ENCODE peak calls at places on chromosome 19, in five cellular contexts. A, D, S, U and Q are unnamed samples.

GRCh38 chr19:3520166-3521103 is 14.3 kb downstream of the FZR1 start:
- DNase-seq in A (no peak), D (peak), S (no peak), U (no peak), Q (no peak)

GRCh38 chr19:49486232-49486631 is 1.2 kb upstream of the RPL13A start:
- DNase-seq in A (no peak), D (no peak), S (no peak), U (no peak), Q (no peak)

GRCh38 chr19:7849631-7850428 is 19.8 kb downstream of the EVI5L start:
- DNase-seq in A (no peak), D (no peak), S (no peak), U (no peak), Q (no peak)

GRCh38 chr19:54653181-54653809 is 9.5 kb upstream of the LILRB4 start:
- DNase-seq in A (peak), D (peak), S (no peak), U (no peak), Q (peak)

GRCh38 chr19:13366529-13367143 is 139.6 kb downstream of the CACNA1A start:
- DNase-seq in A (peak), D (peak), S (no peak), U (no peak), Q (peak)

GRCh38 chr19:19214892-19215291 is 3.1 kb downstream of the NCAN start:
- DNase-seq in A (peak), D (peak), S (no peak), U (peak), Q (peak)

GRCh38 chr19:6794817-6795431 is 22.4 kb downstream of the VAV1 start:
- DNase-seq in A (no peak), D (peak), S (no peak), U (no peak), Q (no peak)

GRCh38 chr19:2957160-2957559 is 12.4 kb upstream of the ZNF77 start:
- DNase-seq in A (no peak), D (no peak), S (no peak), U (no peak), Q (no peak)

GRCh38 chr19:40503300-40503699 is 36.5 kb downstream of the SPTBN4 start:
- DNase-seq in A (no peak), D (peak), S (no peak), U (no peak), Q (no peak)

GRCh38 chr19:36688058-36688457 is 646 bp downstream of the ZNF567 start:
- DNase-seq in A (no peak), D (no peak), S (no peak), U (no peak), Q (no peak)

GRCh38 chr19:10018219-10018618 is 4.9 kb downstream of the RDH8 start:
- DNase-seq in A (peak), D (no peak), S (no peak), U (no peak), Q (no peak)

GRCh38 chr19:49210108-49210900 is 52.7 kb downstream of the TRPM4 start:
- DNase-seq in A (no peak), D (peak), S (no peak), U (no peak), Q (peak)

GRCh38 chr19:6801397-6802086 is 29.0 kb downstream of the VAV1 start:
- DNase-seq in A (no peak), D (peak), S (no peak), U (no peak), Q (no peak)

GRCh38 chr19:18895038-18895827 is 725 bp downstream of the CERS1 start:
- DNase-seq in A (no peak), D (peak), S (no peak), U (no peak), Q (peak)

GRCh38 chr19:18765224-18765623 is 25.9 kb downstream of the COMP start:
- DNase-seq in A (no peak), D (no peak), S (no peak), U (no peak), Q (no peak)

GRCh38 chr19:31349160-31349881 is at the start of gene TSHZ3:
- DNase-seq in A (peak), D (peak), S (no peak), U (no peak), Q (peak)

GRCh38 chr19:15463865-15464371 is 426 bp downstream of the RASAL3 start:
- DNase-seq in A (no peak), D (peak), S (no peak), U (no peak), Q (no peak)

GRCh38 chr19:42386974-42387707 is 3.0 kb downstream of the CNFN start:
- DNase-seq in A (peak), D (peak), S (no peak), U (no peak), Q (peak)

GRCh38 chr19:36489920-36490415 is 607 bp upstream of the ZNF566 start:
- DNase-seq in A (peak), D (peak), S (peak), U (peak), Q (no peak)

GRCh38 chr19:45999653-46000121 is 4.4 kb downstream of the CCDC61 start:
- DNase-seq in A (peak), D (peak), S (no peak), U (no peak), Q (no peak)

GRCh38 chr19:31258211-31259052 is 90.8 kb downstream of the TSHZ3 start:
- DNase-seq in A (no peak), D (peak), S (no peak), U (no peak), Q (no peak)

GRCh38 chr19:7513809-7514642 is 1.9 kb upstream of the ZNF358 start:
- DNase-seq in A (no peak), D (no peak), S (no peak), U (no peak), Q (no peak)

GRCh38 chr19:39083983-39084731 is at the start of gene ACP7:
- DNase-seq in A (no peak), D (peak), S (no peak), U (no peak), Q (no peak)

GRCh38 chr19:35975608-35976214 is 19.3 kb upstream of the SDHAF1 start:
- DNase-seq in A (peak), D (peak), S (no peak), U (no peak), Q (peak)

GRCh38 chr19:8005534-8006256 is at the start of gene ELAVL1:
- DNase-seq in A (peak), D (peak), S (peak), U (peak), Q (peak)

GRCh38 chr19:6739884-6740588 is 556 bp downstream of the TRIP10 start:
- DNase-seq in A (no peak), D (peak), S (no peak), U (no peak), Q (peak)

GRCh38 chr19:29687897-29688728 is 22.9 kb downstream of the PLEKHF1 start:
- DNase-seq in A (peak), D (no peak), S (no peak), U (no peak), Q (peak)
- H3K4me3 ChIP-seq in A (no peak), D (no peak), S (no peak), U (no peak), Q (no peak)

DNA sequence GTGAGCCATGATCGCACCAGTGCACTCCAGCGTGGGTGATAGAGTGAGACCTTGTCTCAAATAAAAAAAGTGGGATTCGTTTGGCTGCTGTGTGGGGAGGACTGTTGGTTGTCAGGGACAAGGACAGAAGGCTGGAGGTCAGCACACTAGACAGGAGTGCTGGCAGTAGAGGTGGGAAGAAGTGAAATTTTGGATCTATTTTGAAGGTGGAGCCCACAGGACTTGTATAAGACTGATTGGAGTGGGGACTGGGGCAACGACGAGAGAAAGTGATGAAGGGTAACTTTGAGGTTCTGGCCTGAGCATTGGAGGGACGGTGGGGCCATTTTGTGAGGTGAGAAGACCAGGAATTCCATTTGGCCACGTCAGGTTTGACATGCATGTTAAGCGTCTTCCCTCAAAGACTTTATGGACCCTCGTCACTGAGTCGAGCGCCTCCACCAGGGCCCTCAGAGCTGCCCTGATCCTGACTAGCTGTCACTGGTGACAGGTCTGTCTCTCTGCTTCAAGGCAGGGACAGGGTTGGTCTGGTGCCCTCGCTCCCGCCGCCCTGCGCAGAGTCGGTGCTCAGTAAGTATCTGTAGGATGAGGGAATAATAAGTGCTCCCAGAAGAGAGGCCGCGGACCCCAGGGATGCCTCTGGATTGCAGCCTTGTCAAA is 673 bp downstream of the CTU1 start:
- DNase-seq in A (peak), D (peak), S (no peak), U (no peak), Q (no peak)
- TF ChIP-seq CTCF in A (no peak), D (no peak), S (no peak), U (no peak), Q (no peak)

GRCh38 chr19:58009301-58009665 is 6.7 kb upstream of the ZNF606 start:
- DNase-seq in A (no peak), D (no peak), S (no peak), U (no peak), Q (no peak)
- H3K4me3 ChIP-seq in A (peak), D (peak), S (peak), U (peak), Q (peak)

GRCh38 chr19:1175020-1175419 is 952 bp upstream of the SBNO2 start:
- DNase-seq in A (no peak), D (no peak), S (no peak), U (no peak), Q (no peak)

GRCh38 chr19:1181606-1182005 is 7.5 kb upstream of the SBNO2 start:
- DNase-seq in A (no peak), D (no peak), S (no peak), U (no peak), Q (no peak)

GRCh38 chr19:1173160-1173844 is 766 bp downstream of the SBNO2 start:
- DNase-seq in A (no peak), D (no peak), S (no peak), U (no peak), Q (no peak)

GRCh38 chr19:1173845-1174809 is at the start of gene SBNO2:
- DNase-seq in A (peak), D (peak), S (peak), U (no peak), Q (peak)

DNA sequence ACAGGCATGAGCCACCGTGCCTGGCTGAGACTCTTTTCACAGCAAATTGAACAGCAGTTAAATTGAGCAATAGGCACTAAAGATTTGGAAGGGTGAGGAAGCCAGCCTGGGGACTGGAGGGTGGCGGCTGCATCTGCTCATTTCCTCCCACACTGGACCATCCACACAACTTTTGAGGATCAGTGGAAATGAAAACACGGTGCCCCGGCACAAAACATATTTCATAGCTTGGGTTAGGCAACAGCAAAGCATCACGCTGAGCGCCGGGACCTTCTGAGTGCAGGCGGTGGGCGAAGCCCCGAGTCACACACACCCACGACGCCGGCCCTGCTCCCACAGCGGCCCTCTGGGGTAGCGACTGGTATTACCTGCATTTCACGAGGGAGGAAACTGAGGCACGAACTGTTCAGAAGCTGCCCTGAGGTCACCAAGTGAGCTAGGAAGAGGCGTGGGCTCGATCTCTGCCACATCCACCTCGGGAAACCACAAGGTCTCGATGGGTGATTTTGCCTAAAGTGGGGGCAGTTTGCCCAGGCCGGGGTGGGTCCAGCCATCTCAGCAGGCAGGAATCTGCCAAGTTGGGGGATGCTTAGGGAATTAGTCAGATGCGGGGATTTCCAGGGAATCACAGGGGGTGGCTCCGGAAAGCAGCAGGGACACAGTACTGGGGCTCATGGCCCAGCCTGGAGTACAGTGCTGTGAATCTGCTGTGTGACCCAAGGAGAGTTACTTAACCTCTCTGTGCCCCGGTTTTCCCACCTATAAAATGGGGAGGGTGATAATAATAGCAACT is 3.5 kb upstream of the SBNO2 start:
- DNase-seq in A (peak), D (no peak), S (no peak), U (peak), Q (peak)
- TF ChIP-seq CTCF in A (peak), D (peak), S (no peak), U (peak), Q (peak)

GRCh38 chr19:47021536-47022139 is 2.0 kb downstream of the NPAS1 start:
- DNase-seq in A (no peak), D (peak), S (no peak), U (no peak), Q (no peak)
- H3K4me3 ChIP-seq in A (peak), D (peak), S (peak), U (no peak), Q (no peak)